ENCODE peak calls at places on chromosomes 1 and 21, in seven cellular contexts. P, K, R, D, H, X and S are unnamed samples.

GRCh38 chr1:10812387-10812915 is 16.0 kb upstream of the CASZ1 start:
- DNase-seq in P (no peak), K (no peak), R (no peak), D (no peak), H (no peak), X (no peak), S (no peak)

GRCh38 chr1:160260436-160261382 is 1.6 kb downstream of the DCAF8 start:
- DNase-seq in P (peak), K (peak), R (no peak), D (no peak), H (no peak), X (no peak), S (peak)

GRCh38 chr1:180632326-180633088 is 685 bp downstream of the XPR1 start:
- DNase-seq in P (no peak), K (no peak), R (peak), D (no peak), H (peak), X (peak), S (no peak)

GRCh38 chr1:46517010-46517600 is 27.5 kb downstream of the DMBX1 start:
- DNase-seq in P (no peak), K (no peak), R (peak), D (no peak), H (peak), X (peak), S (peak)

GRCh38 chr21:42051788-42052187 is 19.3 kb upstream of the UMODL1 start:
- DNase-seq in P (no peak), K (no peak), R (no peak), D (no peak), H (no peak), X (no peak), S (no peak)

GRCh38 chr1:88289703-88290102 is 394.4 kb upstream of the PKN2 start:
- DNase-seq in P (no peak), K (no peak), R (no peak), D (no peak), H (no peak), X (no peak), S (no peak)

GRCh38 chr1:38003261-38004250 is 1.8 kb downstream of the FHL3 start:
- DNase-seq in P (no peak), K (no peak), R (peak), D (no peak), H (no peak), X (no peak), S (no peak)

GRCh38 chr1:114745351-114745750 is 12.4 kb downstream of the CSDE1 start:
- DNase-seq in P (no peak), K (no peak), R (no peak), D (no peak), H (no peak), X (no peak), S (no peak)

GRCh38 chr1:194447635-194448034 is 1261.2 kb upstream of the B3GALT2 start:
- DNase-seq in P (peak), K (peak), R (no peak), D (no peak), H (no peak), X (no peak), S (peak)

GRCh38 chr21:39669976-39670671 is 57.4 kb downstream of the B3GALT5 start:
- DNase-seq in P (no peak), K (no peak), R (no peak), D (no peak), H (no peak), X (no peak), S (no peak)

GRCh38 chr1:248681651-248682050 is 20.9 kb downstream of the OR14I1 start:
- DNase-seq in P (no peak), K (no peak), R (no peak), D (no peak), H (no peak), X (no peak), S (no peak)

GRCh38 chr1:157073944-157074685 is 25.5 kb downstream of the ETV3L start:
- DNase-seq in P (no peak), K (peak), R (peak), D (peak), H (peak), X (peak), S (peak)

GRCh38 chr1:230758705-230759354 is 11.6 kb downstream of the CAPN9 start:
- DNase-seq in P (no peak), K (peak), R (no peak), D (no peak), H (no peak), X (no peak), S (no peak)

GRCh38 chr21:37106998-37107397 is 33.9 kb downstream of the TTC3 start:
- DNase-seq in P (no peak), K (no peak), R (no peak), D (no peak), H (no peak), X (no peak), S (no peak)

GRCh38 chr1:6523566-6523965 is 30.7 kb downstream of the NOL9 start:
- DNase-seq in P (no peak), K (no peak), R (peak), D (no peak), H (no peak), X (no peak), S (peak)

GRCh38 chr1:204736861-204737260 is 51.3 kb upstream of the LRRN2 start:
- DNase-seq in P (no peak), K (no peak), R (no peak), D (peak), H (no peak), X (no peak), S (no peak)

GRCh38 chr1:176843352-176844297 is 320.9 kb downstream of the ASTN1 start:
- DNase-seq in P (peak), K (no peak), R (no peak), D (no peak), H (no peak), X (no peak), S (peak)

GRCh38 chr1:220123889-220124288 is 30.0 kb downstream of the IARS2 start:
- DNase-seq in P (no peak), K (no peak), R (no peak), D (no peak), H (no peak), X (no peak), S (no peak)

GRCh38 chr1:162215902-162216301 is 146.4 kb downstream of the NOS1AP start:
- DNase-seq in P (no peak), K (no peak), R (no peak), D (no peak), H (no peak), X (no peak), S (peak)

GRCh38 chr1:24764848-24765247 is 19.6 kb downstream of the CLIC4 start:
- DNase-seq in P (no peak), K (no peak), R (no peak), D (no peak), H (no peak), X (no peak), S (no peak)

GRCh38 chr1:1665815-1666251 is 7.0 kb upstream of the CDK11B start:
- DNase-seq in P (no peak), K (no peak), R (no peak), D (no peak), H (no peak), X (no peak), S (no peak)

GRCh38 chr1:192801451-192801850 is 7.4 kb upstream of the RGS2 start:
- DNase-seq in P (no peak), K (no peak), R (no peak), D (no peak), H (no peak), X (no peak), S (no peak)

GRCh38 chr1:56081151-56081550 is 498.2 kb downstream of the PLPP3 start:
- DNase-seq in P (no peak), K (no peak), R (peak), D (peak), H (no peak), X (no peak), S (peak)

GRCh38 chr21:22474403-22474802 is 1476.2 kb downstream of the NCAM2 start:
- DNase-seq in P (no peak), K (no peak), R (no peak), D (no peak), H (no peak), X (no peak), S (no peak)

GRCh38 chr1:168845083-168845650 is 116.2 kb upstream of the DPT start:
- DNase-seq in P (no peak), K (no peak), R (no peak), D (no peak), H (no peak), X (no peak), S (no peak)

GRCh38 chr1:40750326-40750975 is 33.1 kb upstream of the KCNQ4 start:
- DNase-seq in P (no peak), K (no peak), R (no peak), D (no peak), H (no peak), X (no peak), S (peak)

GRCh38 chr21:32366191-32366590 is 26.6 kb downstream of the URB1 start:
- DNase-seq in P (no peak), K (no peak), R (no peak), D (no peak), H (no peak), X (no peak), S (no peak)

GRCh38 chr1:99754697-99755096 is 11.7 kb downstream of the FRRS1 start:
- DNase-seq in P (no peak), K (no peak), R (no peak), D (no peak), H (no peak), X (no peak), S (no peak)

GRCh38 chr1:152252157-152252556 is 28.2 kb upstream of the HRNR start:
- DNase-seq in P (no peak), K (no peak), R (no peak), D (no peak), H (no peak), X (no peak), S (peak)

GRCh38 chr1:217911908-217912307 is 280.8 kb downstream of the SPATA17 start:
- DNase-seq in P (no peak), K (no peak), R (no peak), D (no peak), H (no peak), X (no peak), S (no peak)

GRCh38 chr1:17573518-17574041 is 34.1 kb downstream of the ARHGEF10L start:
- DNase-seq in P (no peak), K (no peak), R (no peak), D (no peak), H (no peak), X (no peak), S (no peak)

GRCh38 chr1:71511505-71511904 is 430.7 kb upstream of the ZRANB2 start:
- DNase-seq in P (no peak), K (no peak), R (no peak), D (no peak), H (no peak), X (no peak), S (no peak)

GRCh38 chr1:165112260-165112659 is 244.3 kb downstream of the LMX1A start:
- DNase-seq in P (no peak), K (no peak), R (no peak), D (no peak), H (no peak), X (no peak), S (no peak)

GRCh38 chr1:242449211-242449610 is 75.3 kb downstream of the PLD5 start:
- DNase-seq in P (no peak), K (no peak), R (no peak), D (no peak), H (no peak), X (no peak), S (no peak)

GRCh38 chr1:238119060-238119459 is 228.3 kb upstream of the ZP4 start:
- DNase-seq in P (no peak), K (no peak), R (no peak), D (no peak), H (no peak), X (no peak), S (no peak)

GRCh38 chr1:151386002-151386401 is 13.4 kb upstream of the PSMB4 start:
- DNase-seq in P (no peak), K (no peak), R (no peak), D (no peak), H (no peak), X (no peak), S (no peak)

GRCh38 chr1:37403166-37403565 is 71.2 kb upstream of the ZC3H12A start:
- DNase-seq in P (no peak), K (no peak), R (no peak), D (no peak), H (no peak), X (no peak), S (no peak)

GRCh38 chr1:167629681-167630567 is at the start of gene RCSD1:
- DNase-seq in P (no peak), K (no peak), R (peak), D (no peak), H (no peak), X (no peak), S (no peak)

GRCh38 chr1:205057808-205058575 is 15.0 kb downstream of the CNTN2 start:
- DNase-seq in P (no peak), K (no peak), R (peak), D (no peak), H (no peak), X (no peak), S (no peak)

GRCh38 chr1:7567376-7567775 is 203.7 kb upstream of the VAMP3 start:
- DNase-seq in P (no peak), K (no peak), R (peak), D (no peak), H (no peak), X (no peak), S (no peak)
- H3K4me3 ChIP-seq in P (no peak), K (no peak), R (no peak), D (no peak), H (no peak), X (no peak), S (no peak)

DNA sequence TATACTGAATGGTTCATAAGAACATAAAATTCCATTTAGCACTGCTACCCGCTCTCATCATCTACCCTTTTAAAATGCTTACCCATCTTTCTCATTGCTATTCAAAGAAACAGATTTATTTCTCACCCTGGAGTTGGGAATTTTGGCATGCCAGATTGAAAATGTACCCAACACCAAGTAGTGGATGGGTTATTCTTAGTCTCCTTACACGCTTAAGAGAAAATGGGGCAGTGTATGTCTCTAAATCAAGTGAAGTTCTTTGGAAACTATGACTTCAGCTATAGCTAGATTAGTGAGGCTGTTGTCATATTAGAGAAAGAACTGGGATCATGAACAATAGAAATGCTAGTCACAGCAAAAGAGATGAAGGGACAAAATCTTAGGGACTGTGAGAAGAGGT is 27.7 kb upstream of the ESRRG start:
- DNase-seq in P (no peak), K (no peak), R (no peak), D (no peak), H (no peak), X (no peak), S (no peak)
- TF ChIP-seq CTCF in P (no peak), K (no peak), R (no peak), D (no peak), H (no peak), X (no peak), S (no peak)

GRCh38 chr1:226945106-226945857 is 5.2 kb downstream of the COQ8A start:
- DNase-seq in P (no peak), K (no peak), R (peak), D (peak), H (no peak), X (no peak), S (no peak)

GRCh38 chr1:226942392-226942791 is 2.3 kb downstream of the COQ8A start:
- DNase-seq in P (no peak), K (no peak), R (no peak), D (peak), H (no peak), X (no peak), S (no peak)

GRCh38 chr1:226940806-226941067 is 643 bp downstream of the COQ8A start:
- DNase-seq in P (no peak), K (no peak), R (no peak), D (no peak), H (no peak), X (no peak), S (no peak)

GRCh38 chr1:226943927-226944326 is 3.8 kb downstream of the COQ8A start:
- DNase-seq in P (no peak), K (no peak), R (no peak), D (peak), H (no peak), X (no peak), S (no peak)

DNA sequence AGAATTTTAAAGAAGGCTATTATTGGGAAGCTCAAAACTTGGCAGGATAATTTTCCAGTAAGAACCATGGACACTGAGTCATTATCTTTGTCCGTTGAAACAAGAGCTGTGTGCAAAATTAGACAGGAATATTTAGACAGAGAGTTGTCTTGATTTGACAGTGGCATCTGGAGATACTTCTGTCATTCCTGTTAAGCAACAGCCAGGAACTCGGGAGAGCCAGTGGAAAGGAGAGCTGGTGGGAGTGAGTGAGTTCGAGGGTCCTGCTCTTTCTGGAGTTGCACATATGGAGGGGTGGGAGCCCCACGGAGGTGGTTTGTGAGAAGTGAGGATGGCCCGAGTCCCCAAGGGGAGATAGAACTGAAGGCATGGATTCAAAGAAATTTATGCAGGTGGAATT is 3.1 kb downstream of the COQ8A start:
- DNase-seq in P (no peak), K (no peak), R (no peak), D (peak), H (no peak), X (no peak), S (no peak)
- H3K4me3 ChIP-seq in P (no peak), K (no peak), R (peak), D (peak), H (no peak), X (no peak), S (no peak)

GRCh38 chr1:197915797-197916686 is 1.1 kb upstream of the LHX9 start:
- DNase-seq in P (no peak), K (peak), R (peak), D (no peak), H (no peak), X (no peak), S (peak)
- TF ChIP-seq CTCF in P (peak), K (peak), R (peak), D (peak), H (no peak), X (no peak), S (peak)

DNA sequence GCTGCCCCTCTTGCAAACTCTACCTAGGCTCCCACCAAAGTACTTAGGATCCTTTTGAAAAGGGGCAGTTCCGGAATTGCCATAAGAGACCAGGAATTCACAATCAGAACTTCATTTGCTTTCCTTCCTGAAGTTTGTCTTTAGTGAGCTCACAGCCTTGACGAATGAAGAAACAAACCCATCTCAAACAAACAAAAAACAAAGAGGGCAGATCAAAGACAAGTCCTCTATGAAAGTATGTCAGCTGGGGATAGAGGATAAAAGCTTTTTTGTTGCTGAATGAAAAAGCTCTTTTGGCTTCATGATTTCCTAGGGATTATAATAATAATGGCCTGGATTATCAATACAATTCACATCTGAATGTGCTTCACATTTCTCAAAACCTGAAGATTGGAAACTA is 357.9 kb upstream of the DUSP10 start:
- DNase-seq in P (no peak), K (no peak), R (no peak), D (no peak), H (no peak), X (no peak), S (no peak)
- H3K4me3 ChIP-seq in P (no peak), K (no peak), R (no peak), D (no peak), H (no peak), X (no peak), S (no peak)

GRCh38 chr1:85746777-85747176 is 38.5 kb upstream of the ZNHIT6 start:
- DNase-seq in P (no peak), K (no peak), R (no peak), D (no peak), H (no peak), X (no peak), S (no peak)
- TF ChIP-seq CTCF in P (no peak), K (no peak), R (no peak), D (no peak), H (no peak), X (no peak), S (no peak)